ENCODE peak calls at places on chromosomes 6 and 20, in nine cellular contexts. H is GM13976; Q is HCT116; Z is central memory CD8-positive, alpha-beta T cell; R is AG04450; B is stimulated activated CD4-positive, alpha-beta T cell treated with anti-CD3 and anti-CD28 coated beads, Interleukin-4, amount 100 ng/mL, for 48 hours; C is mesendoderm; J is retina; L is A549. T is an unnamed sample.

GRCh38 chr6:13425971-13426931 is 61.1 kb downstream of the GFOD1 start:
- DNase-seq in B (peak), Z (no peak), C (no peak), H (no peak), R (no peak), L (no peak), Q (no peak), J (no peak), T (no peak)

GRCh38 chr20:34300809-34301586 is 2.2 kb downstream of the AHCY start:
- DNase-seq in C (peak), Z (no peak), H (peak), Q (no peak), J (peak), B (no peak), R (no peak), L (no peak), T (no peak)

GRCh38 chr6:11729083-11729482 is 49.5 kb downstream of the ADTRP start:
- DNase-seq in L (no peak), C (no peak), Z (no peak), H (no peak), J (no peak), Q (no peak), B (no peak), R (no peak), T (no peak)

GRCh38 chr6:35729349-35729678 is 7.5 kb upstream of the ARMC12 start:
- DNase-seq in J (no peak), R (no peak), H (no peak), Z (no peak), Q (no peak), L (no peak), C (no peak), B (no peak), T (no peak)

GRCh38 chr6:75145211-75145610 is 60.6 kb downstream of the COL12A1 start:
- DNase-seq in B (no peak), R (no peak), L (no peak), H (no peak), Q (no peak), Z (no peak), J (no peak), C (no peak), T (no peak)

GRCh38 chr6:130075879-130076278 is 57.5 kb downstream of the L3MBTL3 start:
- DNase-seq in B (no peak), L (no peak), Q (no peak), J (no peak), R (peak), H (no peak), C (no peak), Z (no peak), T (no peak)

GRCh38 chr6:112372213-112372806 is 25.2 kb downstream of the RFPL4B start:
- DNase-seq in Q (peak), R (peak), H (no peak), C (peak), L (peak), B (no peak), Z (no peak), J (no peak), T (no peak)

GRCh38 chr6:109944448-109944847 is 33.7 kb upstream of the GPR6 start:
- DNase-seq in H (no peak), R (no peak), J (no peak), Z (no peak), C (peak), B (no peak), L (no peak), Q (peak), T (no peak)

GRCh38 chr6:104955927-104956662 is 812 bp upstream of the LIN28B start:
- DNase-seq in B (no peak), J (peak), Z (no peak), C (peak), Q (no peak), R (no peak), H (no peak), L (peak), T (no peak)

GRCh38 chr6:135182120-135182992 is 1.2 kb downstream of the MYB start:
- DNase-seq in Q (no peak), H (no peak), L (no peak), C (peak), J (peak), B (no peak), Z (no peak), R (no peak), T (no peak)

GRCh38 chr6:150568560-150568959 is 31.1 kb upstream of the PLEKHG1 start:
- DNase-seq in H (no peak), L (no peak), Q (no peak), R (no peak), B (no peak), J (no peak), C (no peak), Z (no peak), T (no peak)

GRCh38 chr6:7283676-7284075 is 29.3 kb downstream of the SSR1 start:
- DNase-seq in Q (no peak), B (no peak), L (no peak), R (no peak), J (no peak), H (no peak), Z (no peak), C (no peak), T (no peak)

GRCh38 chr6:5438882-5439584 is 177.7 kb downstream of the FARS2 start:
- DNase-seq in C (no peak), R (no peak), Z (no peak), Q (no peak), L (no peak), J (no peak), B (no peak), H (no peak), T (no peak)

GRCh38 chr20:62618622-62619529 is 23.4 kb upstream of the SLCO4A1 start:
- DNase-seq in R (no peak), J (no peak), L (no peak), C (no peak), Z (no peak), Q (no peak), B (no peak), H (peak), T (no peak)

GRCh38 chr20:20138301-20139064 is 86.2 kb downstream of the CFAP61 start:
- DNase-seq in L (no peak), R (no peak), B (no peak), Q (no peak), J (no peak), C (no peak), H (no peak), Z (no peak), T (no peak)

GRCh38 chr6:99605074-99605726 is 1.4 kb upstream of the PRDM13 start:
- DNase-seq in B (no peak), L (no peak), C (peak), J (peak), H (no peak), Z (no peak), Q (no peak), R (no peak), T (no peak)

GRCh38 chr20:25207149-25207959 is 11.8 kb downstream of the ENTPD6 start:
- DNase-seq in B (no peak), Z (no peak), R (no peak), Q (no peak), L (no peak), J (no peak), C (no peak), H (peak), T (no peak)

GRCh38 chr6:48151142-48151541 is 40.1 kb upstream of the PTCHD4 start:
- DNase-seq in Z (no peak), Q (no peak), J (no peak), L (no peak), B (no peak), H (no peak), R (no peak), C (no peak), T (no peak)

GRCh38 chr6:89828988-89829590 is 591 bp upstream of the CASP8AP2 start:
- DNase-seq in R (no peak), H (peak), L (peak), C (no peak), B (no peak), J (no peak), Q (no peak), Z (peak), T (no peak)

GRCh38 chr6:14721103-14721758 is 524.6 kb upstream of the JARID2 start:
- DNase-seq in L (no peak), C (no peak), B (no peak), Q (no peak), H (no peak), R (no peak), Z (no peak), J (no peak), T (no peak)

GRCh38 chr6:147837540-147837939 is 329.1 kb downstream of the SAMD5 start:
- DNase-seq in R (no peak), Z (no peak), L (no peak), J (no peak), Q (no peak), H (no peak), C (no peak), B (no peak), T (no peak)